ENCODE peak calls at places on chromosomes 11 and 22, in nine cellular contexts. E is endothelial cell, T is colonic mucosa, L is BE2C, U is fibroblast of pulmonary artery, H is pancreas, J is RWPE1, M is brain microvascular endothelial cell, S is H1. W is an unnamed sample.

GRCh38 chr11:115581871-115582639 is 77.8 kb upstream of the CADM1 start:
- DNase-seq in E (no peak), T (peak), L (peak), U (no peak), H (no peak), J (peak), M (no peak), S (no peak), W (no peak)

GRCh38 chr22:46090051-46090591 is 60.2 kb upstream of the PPARA start:
- DNase-seq in E (no peak), T (no peak), L (peak), U (no peak), H (peak), J (no peak), M (no peak), S (no peak), W (peak)

GRCh38 chr22:30324008-30324730 is 2.6 kb downstream of the TBC1D10A start:
- DNase-seq in E (no peak), T (no peak), L (no peak), U (no peak), H (no peak), J (no peak), M (no peak), S (no peak), W (no peak)

GRCh38 chr11:102849319-102849718 is 5.9 kb upstream of the MMP3 start:
- DNase-seq in E (no peak), T (no peak), L (no peak), U (peak), H (no peak), J (peak), M (no peak), S (no peak), W (no peak)

GRCh38 chr22:19674129-19674928 is 40.0 kb upstream of the SEPTIN5 start:
- DNase-seq in E (no peak), T (no peak), L (peak), U (peak), H (no peak), J (no peak), M (no peak), S (no peak), W (no peak)

GRCh38 chr11:65719887-65720236 is 736 bp downstream of the RNASEH2C start:
- DNase-seq in E (peak), T (no peak), L (peak), U (peak), H (no peak), J (peak), M (peak), S (no peak), W (no peak)

GRCh38 chr11:134598368-134598767 is 186.3 kb upstream of the B3GAT1 start:
- DNase-seq in E (no peak), T (peak), L (no peak), U (no peak), H (no peak), J (no peak), M (no peak), S (peak), W (no peak)

GRCh38 chr11:127925430-127925829 is 661.9 kb downstream of the ETS1 start:
- DNase-seq in E (no peak), T (no peak), L (no peak), U (peak), H (no peak), J (no peak), M (peak), S (no peak), W (no peak)

GRCh38 chr22:19085233-19086043 is 36.8 kb downstream of the DGCR2 start:
- DNase-seq in E (peak), T (no peak), L (no peak), U (peak), H (peak), J (no peak), M (peak), S (no peak), W (no peak)

GRCh38 chr22:24728790-24729637 is 45.5 kb downstream of the PIWIL3 start:
- DNase-seq in E (peak), T (no peak), L (peak), U (peak), H (no peak), J (no peak), M (peak), S (no peak), W (no peak)

GRCh38 chr22:37069319-37069718 is 17.8 kb downstream of the KCTD17 start:
- DNase-seq in E (no peak), T (no peak), L (no peak), U (no peak), H (no peak), J (no peak), M (no peak), S (no peak), W (no peak)

GRCh38 chr11:88363004-88363403 is 25.5 kb upstream of the CTSC start:
- DNase-seq in E (no peak), T (no peak), L (no peak), U (no peak), H (no peak), J (no peak), M (no peak), S (no peak), W (no peak)

GRCh38 chr11:80261776-80262175 is 820.9 kb upstream of the TENM4 start:
- DNase-seq in E (no peak), T (no peak), L (no peak), U (no peak), H (no peak), J (no peak), M (no peak), S (no peak), W (no peak)

GRCh38 chr22:42610211-42610610 is 4.5 kb downstream of the POLDIP3 start:
- DNase-seq in E (no peak), T (no peak), L (no peak), U (peak), H (no peak), J (no peak), M (no peak), S (no peak), W (no peak)

GRCh38 chr11:122486793-122487495 is 168.6 kb upstream of the UBASH3B start:
- DNase-seq in E (peak), T (no peak), L (no peak), U (peak), H (no peak), J (no peak), M (peak), S (peak), W (no peak)

GRCh38 chr11:92136792-92137191 is 87.8 kb upstream of the FAT3 start:
- DNase-seq in E (peak), T (no peak), L (peak), U (no peak), H (no peak), J (no peak), M (no peak), S (no peak), W (no peak)

GRCh38 chr11:40274017-40274416 is 1185.4 kb downstream of the LRRC4C start:
- DNase-seq in E (no peak), T (no peak), L (no peak), U (peak), H (no peak), J (no peak), M (peak), S (no peak), W (no peak)

GRCh38 chr11:124752471-124753100 is 531 bp upstream of the VSIG2 start:
- DNase-seq in E (no peak), T (no peak), L (no peak), U (no peak), H (no peak), J (no peak), M (no peak), S (peak), W (no peak)

GRCh38 chr11:57460756-57461749 is 725 bp downstream of the RTN4RL2 start:
- DNase-seq in E (no peak), T (no peak), L (no peak), U (no peak), H (peak), J (no peak), M (no peak), S (peak), W (no peak)

GRCh38 chr22:47247609-47248240 is 485.3 kb downstream of the TBC1D22A start:
- DNase-seq in E (no peak), T (no peak), L (no peak), U (no peak), H (no peak), J (no peak), M (no peak), S (no peak), W (no peak)
- TF ChIP-seq CTCF in E (no peak), T (no peak), L (no peak), U (no peak), H (no peak), J (no peak), M (no peak), S (no peak), W (no peak)

DNA sequence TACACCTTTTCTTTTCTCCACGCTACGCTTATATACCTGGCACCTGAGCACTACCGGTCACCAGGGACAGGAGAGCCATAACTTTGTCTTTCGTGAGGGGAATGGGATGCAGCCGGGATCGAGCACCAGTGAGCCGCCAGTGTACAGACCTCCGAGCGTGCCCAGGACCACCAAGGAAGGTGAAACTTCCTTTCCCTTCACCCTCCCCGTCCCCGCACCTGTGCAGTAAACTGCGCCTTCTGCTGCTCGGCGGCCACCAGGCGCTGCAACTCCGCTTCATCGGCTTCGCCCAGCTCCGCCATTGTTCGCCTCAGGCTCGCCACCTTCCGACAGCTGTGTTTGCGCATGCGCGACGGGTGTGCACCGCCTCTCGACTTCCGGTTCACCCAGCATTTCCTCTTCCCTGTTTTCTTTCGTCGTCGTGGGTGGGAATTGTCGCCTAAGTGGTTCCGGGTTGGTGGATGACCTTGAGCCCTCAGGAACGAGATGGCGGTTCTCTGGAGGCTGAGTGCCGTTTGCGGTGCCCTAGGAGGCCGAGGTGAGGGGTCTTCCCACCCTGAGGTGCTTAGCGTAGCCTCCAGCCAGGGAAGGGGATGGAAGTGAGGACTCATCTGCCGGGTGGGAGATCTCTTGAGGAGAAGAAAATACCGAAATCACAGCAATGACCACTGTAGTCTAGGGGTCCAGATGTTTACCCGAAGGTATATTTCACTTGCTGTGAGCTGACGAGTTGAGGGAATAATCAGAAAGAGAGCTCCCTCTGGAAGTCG is at the start of the genes SDHD and TIMM8B:
- DNase-seq in E (peak), T (peak), L (peak), U (peak), H (peak), J (peak), M (peak), S (peak), W (peak)
- TF ChIP-seq CTCF in E (no peak), T (no peak), L (peak), U (peak), H (no peak), J (no peak), M (peak), S (no peak), W (no peak)

DNA sequence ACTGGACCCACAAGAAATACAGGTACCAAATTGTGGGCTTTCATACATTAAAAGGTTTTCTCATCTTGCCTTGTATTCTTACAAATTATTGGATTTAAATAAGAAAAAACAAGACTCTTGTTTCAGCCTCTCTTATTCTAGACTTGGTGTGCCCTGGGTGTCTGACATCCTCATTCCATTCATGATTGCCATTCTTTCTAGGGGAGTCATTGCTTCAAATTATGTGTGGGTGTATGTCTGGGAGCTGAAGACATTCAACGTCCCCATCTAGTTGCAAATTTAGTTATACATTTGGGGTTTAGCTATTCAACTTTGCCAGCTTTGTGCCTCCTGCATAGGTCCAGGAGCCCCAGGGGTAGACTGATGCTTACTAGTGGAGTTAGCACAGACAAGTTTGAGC is 18.1 kb downstream of the MAML2 start:
- DNase-seq in E (no peak), T (no peak), L (no peak), U (peak), H (no peak), J (peak), M (peak), S (no peak), W (no peak)
- TF ChIP-seq CTCF in E (no peak), T (no peak), L (no peak), U (no peak), H (no peak), J (no peak), M (no peak), S (no peak), W (no peak)

GRCh38 chr11:106159846-106160245 is 82.4 kb downstream of the AASDHPPT start:
- DNase-seq in E (no peak), T (no peak), L (no peak), U (peak), H (no peak), J (no peak), M (no peak), S (no peak), W (no peak)
- TF ChIP-seq CTCF in E (no peak), T (no peak), L (no peak), U (no peak), H (no peak), J (no peak), M (no peak), S (no peak), W (no peak)

DNA sequence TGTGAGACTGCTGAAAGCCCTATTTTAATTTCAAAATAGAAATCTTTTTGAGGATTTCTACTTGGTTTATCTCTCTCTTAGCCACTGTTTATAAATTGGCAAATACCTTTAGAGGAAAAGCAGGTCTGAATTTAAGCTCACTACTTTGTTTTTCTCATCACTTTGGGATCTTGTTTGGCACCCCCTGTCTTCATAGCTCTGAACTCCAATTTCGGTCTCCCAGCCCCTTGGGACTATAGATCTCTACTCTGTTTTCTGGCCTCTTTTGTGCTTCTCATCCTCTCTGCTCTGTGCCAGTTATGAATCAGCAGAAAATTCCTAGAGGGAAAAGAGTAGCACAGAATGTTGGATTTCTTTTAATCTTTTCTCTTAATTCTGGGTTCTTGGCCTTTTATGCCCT is 118.3 kb downstream of the CYP2R1 start:
- DNase-seq in E (peak), T (no peak), L (no peak), U (peak), H (no peak), J (no peak), M (no peak), S (no peak), W (no peak)
- TF ChIP-seq CTCF in E (no peak), T (no peak), L (peak), U (peak), H (no peak), J (no peak), M (peak), S (peak), W (peak)

GRCh38 chr11:110089617-110090282 is 3.4 kb upstream of the ZC3H12C start:
- DNase-seq in E (no peak), T (no peak), L (no peak), U (no peak), H (no peak), J (no peak), M (no peak), S (no peak), W (no peak)

GRCh38 chr11:110088535-110089344 is 4.5 kb upstream of the ZC3H12C start:
- DNase-seq in E (no peak), T (no peak), L (no peak), U (no peak), H (no peak), J (no peak), M (no peak), S (no peak), W (no peak)

GRCh38 chr11:110090466-110091026 is 2.6 kb upstream of the ZC3H12C start:
- DNase-seq in E (no peak), T (no peak), L (no peak), U (no peak), H (no peak), J (no peak), M (no peak), S (no peak), W (no peak)

GRCh38 chr11:110086892-110087309 is 6.3 kb upstream of the ZC3H12C start:
- DNase-seq in E (no peak), T (peak), L (no peak), U (peak), H (no peak), J (peak), M (peak), S (no peak), W (peak)

DNA sequence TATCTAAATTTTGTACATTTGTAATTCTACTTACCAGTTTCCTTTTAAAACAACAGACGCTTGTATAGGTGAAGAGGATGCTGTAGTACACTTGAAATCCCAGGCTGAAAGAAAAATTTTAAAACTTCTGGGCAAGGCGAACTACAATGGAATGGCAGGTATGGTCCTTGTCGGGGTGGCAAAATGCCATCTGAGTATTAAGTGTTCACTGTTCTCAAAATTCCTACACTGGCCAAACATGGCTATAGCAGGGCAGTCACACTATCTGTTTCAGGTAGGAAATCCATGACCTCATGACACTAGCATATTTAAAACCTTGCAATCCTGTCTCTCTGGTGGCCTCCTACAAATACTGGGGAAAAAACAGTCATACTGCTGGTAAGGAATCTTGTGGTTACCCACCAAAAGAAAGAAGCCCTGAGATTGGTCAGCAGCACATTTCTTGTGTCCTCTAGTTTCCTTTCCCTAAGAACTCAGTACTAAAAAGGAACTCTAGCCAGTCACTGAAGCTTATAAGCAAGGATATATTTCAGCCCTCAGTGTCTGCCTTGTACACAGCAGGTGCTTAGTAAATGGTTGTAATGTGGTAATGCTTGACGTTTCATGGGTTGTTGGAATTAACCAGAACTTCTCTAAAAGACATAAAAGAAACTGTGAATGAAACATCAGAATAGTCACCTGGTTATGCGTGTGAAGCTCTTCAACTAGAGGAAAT is 5.2 kb upstream of the ZC3H12C start:
- DNase-seq in E (no peak), T (no peak), L (no peak), U (peak), H (no peak), J (no peak), M (peak), S (no peak), W (no peak)
- TF ChIP-seq CTCF in E (no peak), T (no peak), L (no peak), U (no peak), H (no peak), J (no peak), M (no peak), S (no peak), W (no peak)

DNA sequence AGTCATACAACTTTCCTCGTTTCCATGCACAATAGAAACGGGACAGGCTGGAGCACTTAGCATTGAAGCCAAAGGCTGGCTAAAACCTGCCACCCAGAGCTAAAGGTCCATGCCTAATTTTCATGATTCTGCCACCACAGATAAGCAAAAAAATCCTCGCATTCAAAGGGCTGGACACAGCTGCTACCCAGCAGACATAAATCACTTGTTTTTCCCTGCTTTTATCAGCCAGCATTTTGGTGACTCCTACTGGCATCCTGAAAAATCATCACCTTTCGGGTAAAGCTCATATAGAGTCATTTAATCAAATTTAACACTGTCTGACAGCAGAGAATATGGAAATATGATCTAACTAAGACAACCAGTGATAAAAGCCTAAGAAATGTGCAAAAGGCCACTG is 37.9 kb downstream of the ALG9 start:
- DNase-seq in E (no peak), T (no peak), L (peak), U (peak), H (no peak), J (no peak), M (peak), S (no peak), W (no peak)
- TF ChIP-seq CTCF in E (no peak), T (no peak), L (peak), U (no peak), H (no peak), J (no peak), M (peak), S (peak), W (peak)

GRCh38 chr11:104164028-104164520 is at the start of gene PDGFD:
- DNase-seq in E (peak), T (peak), L (peak), U (peak), H (peak), J (peak), M (peak), S (peak), W (peak)
- TF ChIP-seq CTCF in E (peak), T (no peak), L (peak), U (peak), H (peak), J (peak), M (peak), S (peak), W (peak)

GRCh38 chr11:3057069-3057963 is at the start of gene CARS1:
- DNase-seq in E (peak), T (peak), L (peak), U (peak), H (peak), J (peak), M (peak), S (peak), W (peak)

GRCh38 chr11:3055881-3056280 is 1.3 kb downstream of the CARS1 start:
- DNase-seq in E (no peak), T (peak), L (no peak), U (no peak), H (no peak), J (no peak), M (no peak), S (no peak), W (no peak)

GRCh38 chr11:3060436-3061025 is 3.3 kb upstream of the CARS1 start:
- DNase-seq in E (no peak), T (no peak), L (no peak), U (no peak), H (no peak), J (no peak), M (no peak), S (no peak), W (no peak)

GRCh38 chr11:3056296-3057068 is 741 bp downstream of the CARS1 start:
- DNase-seq in E (no peak), T (peak), L (no peak), U (no peak), H (peak), J (no peak), M (no peak), S (no peak), W (no peak)

GRCh38 chr11:3058753-3059664 is 1.8 kb upstream of the CARS1 start:
- DNase-seq in E (no peak), T (no peak), L (no peak), U (peak), H (no peak), J (peak), M (peak), S (no peak), W (no peak)
- TF ChIP-seq CTCF in E (no peak), T (no peak), L (no peak), U (no peak), H (no peak), J (no peak), M (peak), S (peak), W (no peak)

GRCh38 chr22:35116817-35117216 is 50.9 kb downstream of the ISX start:
- DNase-seq in E (no peak), T (peak), L (no peak), U (no peak), H (no peak), J (no peak), M (no peak), S (no peak), W (no peak)

GRCh38 chr22:35113341-35113740 is 47.4 kb downstream of the ISX start:
- DNase-seq in E (no peak), T (no peak), L (no peak), U (no peak), H (no peak), J (no peak), M (no peak), S (no peak), W (no peak)

GRCh38 chr22:35116269-35116668 is 50.3 kb downstream of the ISX start:
- DNase-seq in E (no peak), T (no peak), L (no peak), U (no peak), H (no peak), J (no peak), M (no peak), S (no peak), W (no peak)

GRCh38 chr22:35115515-35115914 is 49.6 kb downstream of the ISX start:
- DNase-seq in E (no peak), T (no peak), L (no peak), U (no peak), H (no peak), J (no peak), M (no peak), S (no peak), W (no peak)

GRCh38 chr22:35114296-35114980 is 48.5 kb downstream of the ISX start:
- DNase-seq in E (no peak), T (no peak), L (no peak), U (no peak), H (no peak), J (no peak), M (no peak), S (no peak), W (no peak)
- TF ChIP-seq CTCF in E (no peak), T (no peak), L (no peak), U (no peak), H (no peak), J (no peak), M (no peak), S (no peak), W (no peak)